ENCODE peak calls at places on chromosomes 4 and X, in six cellular contexts. A is activated T-helper 1 cell treated with Interleukin-2 at 50 U/mL for 16 hours; R is SW 1271; G is RKO; V is hypothalamus; B is activated naive CD4-positive, alpha-beta T cell treated with anti-CD3 and anti-CD28 coated beads, Interleukin-2, amount 50 U/mL, for 72 hours. L is an unnamed sample.

GRCh38 chr4:176791591-176792347 is 953 bp downstream of the VEGFC start:
- DNase-seq in R (peak), V (no peak), A (no peak), B (no peak), G (no peak), L (peak)

GRCh38 chr4:101418055-101418454 is 70.7 kb upstream of the PPP3CA start:
- DNase-seq in B (peak), R (no peak), A (no peak), G (no peak), V (no peak), L (no peak)

GRCh38 chr4:48906283-48907173 is at the start of gene OCIAD2:
- DNase-seq in R (peak), G (peak), V (no peak), A (peak), B (peak), L (peak)

GRCh38 chr4:2935762-2936743 is 27.2 kb downstream of the NOP14 start:
- DNase-seq in V (no peak), B (peak), A (no peak), R (peak), G (peak), L (peak)

GRCh38 chrX:46953597-46953996 is 41.4 kb downstream of the JADE3 start:
- DNase-seq in G (no peak), V (no peak), A (no peak), R (no peak), B (no peak), L (no peak)

GRCh38 chr4:8760561-8760960 is 111.1 kb downstream of the HMX1 start:
- DNase-seq in B (no peak), R (no peak), A (no peak), G (no peak), V (no peak), L (peak)

GRCh38 chr4:123628288-123628687 is 231.7 kb downstream of the SPRY1 start:
- DNase-seq in V (no peak), G (no peak), R (no peak), B (no peak), A (no peak), L (no peak)

GRCh38 chr4:103207673-103208072 is 9.5 kb upstream of the CENPE start:
- DNase-seq in A (no peak), R (no peak), V (no peak), B (no peak), G (no peak), L (no peak)

GRCh38 chr4:7412586-7412975 is 22.1 kb downstream of the PSAPL1 start:
- DNase-seq in G (no peak), R (no peak), A (no peak), V (no peak), B (no peak), L (peak)

GRCh38 chrX:413322-414201 is 26.9 kb upstream of the PPP2R3B start:
- DNase-seq in A (no peak), B (no peak), R (no peak), G (no peak), V (no peak), L (no peak)

L was measured in sigmoid colon.